ENCODE peak calls at places on chromosomes 4 and X, in eight cellular contexts. V is BE2C, X is SK-N-SH, C is breast epithelium, A is suprapubic skin, N is kidney, B is cardiac muscle cell, Z is heart left ventricle. E is an unnamed sample.

GRCh38 chrX:56802921-56803848 is 74.1 kb downstream of the NBDY start:
- DNase-seq in V (no peak), X (peak; percentile 47), C (peak; percentile 54), A (no peak), N (peak; percentile 87), B (peak; percentile 72), Z (peak; percentile 23), E (no peak)

GRCh38 chrX:77451041-77451440 is 3.9 kb downstream of the FGF16 start:
- DNase-seq in V (no peak), X (no peak), C (no peak), A (no peak), N (no peak), B (no peak), Z (no peak), E (no peak)

GRCh38 chr4:3476936-3477749 is 14.0 kb downstream of the DOK7 start:
- DNase-seq in V (no peak), X (no peak), C (no peak), A (no peak), N (peak; percentile 68), B (no peak), Z (no peak), E (no peak)

GRCh38 chr4:38782452-38783108 is at the start of gene TLR10:
- DNase-seq in V (peak; percentile 55), X (peak; percentile 53), C (no peak), A (no peak), N (no peak), B (peak; percentile 67), Z (peak; percentile 40), E (no peak)

GRCh38 chr4:76639292-76639691 is 204.3 kb downstream of the SHROOM3 start:
- DNase-seq in V (no peak), X (no peak), C (no peak), A (no peak), N (no peak), B (no peak), Z (no peak), E (no peak)

GRCh38 chr4:29558789-29559188 is 1161.4 kb upstream of the PCDH7 start:
- DNase-seq in V (no peak), X (no peak), C (no peak), A (no peak), N (no peak), B (no peak), Z (no peak), E (no peak)

GRCh38 chr4:102799816-102800215 is 27.5 kb downstream of the UBE2D3 start:
- DNase-seq in V (no peak), X (no peak), C (no peak), A (no peak), N (no peak), B (no peak), Z (no peak), E (no peak)

GRCh38 chrX:65837875-65838549 is 170.6 kb downstream of the MSN start:
- DNase-seq in V (no peak), X (no peak), C (no peak), A (no peak), N (no peak), B (no peak), Z (no peak), E (no peak)

GRCh38 chr4:15738877-15739276 is 36.0 kb downstream of the BST1 start:
- DNase-seq in V (no peak), X (no peak), C (no peak), A (no peak), N (no peak), B (no peak), Z (no peak), E (no peak)

GRCh38 chrX:63506320-63506719 is 155.2 kb upstream of the SPIN4 start:
- DNase-seq in V (no peak), X (peak; percentile 7), C (no peak), A (no peak), N (no peak), B (peak; percentile 62), Z (no peak), E (no peak)

GRCh38 chr4:13921805-13922204 is 294.3 kb upstream of the BOD1L1 start:
- DNase-seq in V (no peak), X (no peak), C (no peak), A (no peak), N (no peak), B (peak; percentile 52), Z (no peak), E (no peak)

GRCh38 chr4:141131738-141132688 is 1.3 kb downstream of the RNF150 start:
- DNase-seq in V (peak; percentile 49), X (no peak), C (peak; percentile 51), A (peak; percentile 78), N (peak; percentile 85), B (no peak), Z (peak; percentile 29), E (no peak)

GRCh38 chrX:45445745-45446412 is 245.2 kb upstream of the DIPK2B start:
- DNase-seq in V (no peak), X (no peak), C (no peak), A (no peak), N (no peak), B (peak; percentile 70), Z (no peak), E (no peak)

GRCh38 chr4:126843492-126844067 is 789.2 kb upstream of the INTU start:
- DNase-seq in V (no peak), X (no peak), C (no peak), A (no peak), N (peak; percentile 65), B (no peak), Z (no peak), E (no peak)

GRCh38 chrX:109534933-109535332 is 1.7 kb upstream of the NXT2 start:
- DNase-seq in V (no peak), X (no peak), C (no peak), A (no peak), N (no peak), B (no peak), Z (no peak), E (no peak)

GRCh38 chr4:41146716-41147506 is 67.4 kb downstream of the APBB2 start:
- DNase-seq in V (no peak), X (no peak), C (no peak), A (no peak), N (no peak), B (peak; percentile 46), Z (no peak), E (no peak)

GRCh38 chr4:30836231-30836630 is 116.1 kb downstream of the PCDH7 start:
- DNase-seq in V (no peak), X (no peak), C (no peak), A (no peak), N (no peak), B (no peak), Z (no peak), E (no peak)

GRCh38 chr4:98778206-98778605 is 119.8 kb upstream of the TSPAN5 start:
- DNase-seq in V (no peak), X (no peak), C (no peak), A (no peak), N (no peak), B (peak; percentile 89), Z (no peak), E (peak; percentile 49)

DNA sequence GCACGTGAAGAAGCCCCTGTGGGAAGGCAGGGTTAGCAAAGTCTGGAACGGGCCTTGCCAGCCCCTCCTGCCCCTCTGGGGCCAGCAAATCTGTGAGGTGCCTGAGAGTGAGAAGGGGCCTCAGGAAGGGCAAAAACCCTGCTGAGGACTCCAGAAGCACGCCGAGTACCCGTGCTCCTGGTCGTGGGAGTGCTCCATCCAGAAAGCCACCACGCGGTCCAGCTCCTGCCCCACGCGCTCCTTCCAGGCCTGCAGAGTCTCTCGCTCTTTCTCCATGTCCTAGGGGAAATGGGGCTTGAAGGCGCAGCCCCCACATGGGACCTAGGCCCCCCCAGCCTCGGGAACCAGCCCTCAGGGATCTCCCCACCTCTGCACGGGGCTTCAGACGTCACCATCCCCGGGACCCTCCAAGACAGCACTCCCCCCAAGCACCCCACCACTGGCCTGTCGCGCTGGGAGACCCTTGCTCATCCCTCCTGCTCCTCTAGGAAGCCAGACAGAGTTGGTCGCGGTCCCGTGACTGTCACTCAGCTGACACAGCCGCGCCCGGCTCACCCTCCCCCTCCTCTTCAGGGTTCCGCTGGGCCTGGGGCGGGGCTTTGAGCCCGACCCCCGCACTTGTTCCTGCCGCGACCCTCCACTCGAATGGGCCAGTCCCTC is at the start of gene RENBP:
- DNase-seq in V (peak; percentile 70), X (peak; percentile 70), C (no peak), A (no peak), N (no peak), B (no peak), Z (peak; percentile 56), E (no peak)
- H3K4me3 ChIP-seq in V (peak within 1 kb of the TSS; percentile 47), X (no peak within 1 kb of the TSS), C (peak within 1 kb of the TSS; percentile 43), A (peak within 1 kb of the TSS; percentile 39), N (peak within 1 kb of the TSS; percentile 55), B (peak within 1 kb of the TSS; percentile 14), Z (peak within 1 kb of the TSS; percentile 18), E (no peak within 1 kb of the TSS)

GRCh38 chr4:80016506-80016905 is 56.5 kb downstream of the ANTXR2 start:
- DNase-seq in V (no peak), X (no peak), C (no peak), A (no peak), N (no peak), B (no peak), Z (no peak), E (no peak)
- H3K4me1 ChIP-seq in V (no peaks in the 10 kb centered on the region), X (peaks cover 39% of the 10 kb centered on the region), C (no peaks in the 10 kb centered on the region), A (peaks cover 8% of the 10 kb centered on the region), N (no peaks in the 10 kb centered on the region), B (no peaks in the 10 kb centered on the region), Z (no peaks in the 10 kb centered on the region), E (no peaks in the 10 kb centered on the region)

GRCh38 chrX:11427082-11428033 is 134.1 kb downstream of the AMELX start:
- DNase-seq in V (no peak), X (peak; percentile 26), C (no peak), A (peak; percentile 76), N (peak; percentile 84), B (peak; percentile 54), Z (peak; percentile 37), E (no peak)
- TF ChIP-seq CTCF in V (no peak), X (peak; percentile 33), C (no peak), A (no peak), N (peak; percentile 22), B (peak; percentile 50), Z (peak; percentile 26), E (no peak)

GRCh38 chr4:89111833-89112563 is 665 bp downstream of the TIGD2 start:
- DNase-seq in V (no peak), X (peak; percentile 30), C (no peak), A (no peak), N (no peak), B (peak; percentile 97), Z (no peak), E (peak; percentile 83)

GRCh38 chr4:89110986-89111832 is at the start of gene TIGD2:
- DNase-seq in V (peak; percentile 93), X (peak; percentile 98), C (peak; percentile 86), A (peak; percentile 91), N (peak; percentile 97), B (peak; percentile 94), Z (peak; percentile 89), E (peak; percentile 91)

GRCh38 chr4:89108068-89108467 is 3.3 kb upstream of the TIGD2 start:
- DNase-seq in V (no peak), X (no peak), C (no peak), A (no peak), N (no peak), B (no peak), Z (no peak), E (no peak)

GRCh38 chr4:89109841-89110540 is 1.3 kb upstream of the TIGD2 start:
- DNase-seq in V (no peak), X (peak; percentile 24), C (no peak), A (no peak), N (no peak), B (no peak), Z (no peak), E (no peak)

DNA sequence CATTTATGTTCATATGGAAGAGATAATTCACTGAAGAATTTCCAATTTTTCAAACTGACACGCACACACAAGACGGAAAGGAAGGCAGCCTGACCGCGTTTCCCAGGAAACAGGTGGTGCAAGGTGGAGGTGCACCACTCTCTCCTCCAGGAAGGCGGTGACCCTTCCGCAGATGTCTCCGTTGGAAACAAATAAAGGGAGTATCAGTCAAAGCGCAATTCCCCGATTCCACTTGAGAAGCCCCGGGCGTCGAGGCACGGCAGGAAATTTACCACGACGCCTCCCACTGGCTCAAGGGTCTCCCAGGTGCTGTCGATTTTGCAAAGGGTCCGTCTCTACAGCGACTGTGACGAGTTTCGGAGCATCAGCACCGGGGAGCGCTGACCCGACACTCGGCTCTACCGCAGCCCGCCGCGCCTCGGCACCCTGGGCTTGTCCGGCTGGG is 770 bp upstream of the TIGD2 start:
- DNase-seq in V (no peak), X (no peak), C (no peak), A (no peak), N (no peak), B (no peak), Z (no peak), E (no peak)
- H3K4me3 ChIP-seq in V (peak overlapping the region; percentile 70), X (peak overlapping the region; percentile 85), C (peak overlapping the region; percentile 89), A (peak overlapping the region; percentile 72), N (peak overlapping the region; percentile 79), B (peak overlapping the region; percentile 50), Z (peak overlapping the region; percentile 76), E (peak overlapping the region; percentile 86)

E was measured in Caco-2.